ENCODE peak calls at places on chromosome 18, in eight cellular contexts. P, K, S, G, U, W, E and J are unnamed samples.
A peak's percentile ranks its signal among the peaks of the same experiment; 100 is the strongest.

GRCh38 chr18:22273101-22274039 is 104.0 kb downstream of the GATA6 start:
- DNase-seq in P (no peak), K (no peak), S (no peak), G (no peak), U (no peak), W (no peak), E (no peak), J (no peak)

GRCh38 chr18:24214144-24214543 is 75.3 kb downstream of the CABYR start:
- DNase-seq in P (no peak), K (no peak), S (no peak), G (no peak), U (no peak), W (no peak), E (no peak), J (no peak)

GRCh38 chr18:39198376-39198775 is 1632.8 kb upstream of the CELF4 start:
- DNase-seq in P (no peak), K (no peak), S (no peak), G (no peak), U (no peak), W (no peak), E (no peak), J (peak; percentile 77)

GRCh38 chr18:9336827-9337226 is 2.3 kb downstream of the TWSG1 start:
- DNase-seq in P (no peak), K (no peak), S (no peak), G (no peak), U (no peak), W (no peak), E (no peak), J (no peak)

GRCh38 chr18:3624818-3625716 is 175.1 kb downstream of the TGIF1 start:
- DNase-seq in P (peak; percentile 85), K (no peak), S (peak; percentile 82), G (peak; percentile 63), U (no peak), W (peak; percentile 11), E (peak; percentile 97), J (peak; percentile 57)

GRCh38 chr18:46369323-46369722 is 265.1 kb downstream of the HAUS1 start:
- DNase-seq in P (no peak), K (no peak), S (no peak), G (no peak), U (no peak), W (no peak), E (no peak), J (no peak)

GRCh38 chr18:50177294-50177992 is 17.5 kb downstream of the MYO5B start:
- DNase-seq in P (no peak), K (no peak), S (no peak), G (no peak), U (no peak), W (no peak), E (no peak), J (no peak)

GRCh38 chr18:28793911-28794310 is 617.0 kb upstream of the CDH2 start:
- DNase-seq in P (no peak), K (no peak), S (no peak), G (no peak), U (no peak), W (no peak), E (no peak), J (no peak)

GRCh38 chr18:12543697-12544096 is 114.2 kb downstream of the SPIRE1 start:
- DNase-seq in P (no peak), K (no peak), S (no peak), G (no peak), U (no peak), W (no peak), E (no peak), J (no peak)

GRCh38 chr18:63763831-63764600 is 11.2 kb upstream of the SERPINB7 start:
- DNase-seq in P (no peak), K (no peak), S (no peak), G (no peak), U (no peak), W (no peak), E (peak; percentile 47), J (no peak)

GRCh38 chr18:76844742-76845477 is 22.6 kb downstream of the ZNF236 start:
- DNase-seq in P (no peak), K (no peak), S (no peak), G (no peak), U (no peak), W (no peak), E (no peak), J (no peak)

GRCh38 chr18:3061581-3062416 is 48.9 kb upstream of the LPIN2 start:
- DNase-seq in P (no peak), K (no peak), S (no peak), G (peak; percentile 36), U (no peak), W (peak; percentile 31), E (no peak), J (no peak)

GRCh38 chr18:21452381-21452780 is 148.1 kb downstream of the ESCO1 start:
- DNase-seq in P (no peak), K (no peak), S (no peak), G (no peak), U (no peak), W (no peak), E (no peak), J (no peak)

GRCh38 chr18:77105680-77106079 is 26.9 kb downstream of the MBP start:
- DNase-seq in P (no peak), K (no peak), S (no peak), G (no peak), U (no peak), W (no peak), E (no peak), J (no peak)

GRCh38 chr18:28757466-28758008 is 580.6 kb upstream of the CDH2 start:
- DNase-seq in P (no peak), K (no peak), S (no peak), G (no peak), U (no peak), W (no peak), E (peak; percentile 11), J (no peak)

GRCh38 chr18:8686556-8686955 is 18.8 kb upstream of the MTCL1 start:
- DNase-seq in P (no peak), K (no peak), S (no peak), G (no peak), U (peak; percentile 39), W (no peak), E (no peak), J (no peak)